ENCODE peak calls at places on chromosomes 4 and X, in four cellular contexts. D is GM12878, R is HepG2, W is K562. U is an unnamed sample.

GRCh38 chr4:84436812-84437211 is 62.3 kb downstream of the NKX6-1 start:
- DNase-seq in D (no peak), R (no peak), W (no peak), U (no peak)

GRCh38 chr4:17510582-17510981 is 1.3 kb downstream of the QDPR start:
- DNase-seq in D (no peak), R (no peak), W (no peak), U (no peak)

GRCh38 chr4:7394681-7395451 is 39.9 kb downstream of the PSAPL1 start:
- DNase-seq in D (no peak), R (no peak), W (no peak), U (peak; percentile 33)

GRCh38 chrX:23276475-23276874 is 58.2 kb upstream of the PTCHD1 start:
- DNase-seq in D (no peak), R (no peak), W (no peak), U (no peak)

GRCh38 chrX:10656214-10656613 is 35.8 kb upstream of the MID1 start:
- DNase-seq in D (no peak), R (no peak), W (no peak), U (no peak)

GRCh38 chr4:159199827-159200226 is 96.9 kb downstream of the RAPGEF2 start:
- DNase-seq in D (no peak), R (no peak), W (no peak), U (no peak)

GRCh38 chr4:111632752-111633151 is 512.5 kb upstream of the FAM241A start:
- DNase-seq in D (no peak), R (no peak), W (no peak), U (no peak)

GRCh38 chr4:65510976-65511375 is 159.3 kb downstream of the EPHA5 start:
- DNase-seq in D (no peak), R (no peak), W (no peak), U (no peak)

GRCh38 chr4:109171098-109171497 is 131.4 kb downstream of the COL25A1 start:
- DNase-seq in D (no peak), R (no peak), W (no peak), U (no peak)

GRCh38 chrX:12770440-12770839 is 20.8 kb upstream of the PRPS2 start:
- DNase-seq in D (no peak), R (no peak), W (no peak), U (no peak)

GRCh38 chrX:8649969-8650368 is 82.0 kb downstream of the ANOS1 start:
- DNase-seq in D (no peak), R (no peak), W (no peak), U (no peak)

GRCh38 chrX:23727206-23727605 is 15.9 kb downstream of the ACOT9 start:
- DNase-seq in D (no peak), R (no peak), W (no peak), U (no peak)

DNA sequence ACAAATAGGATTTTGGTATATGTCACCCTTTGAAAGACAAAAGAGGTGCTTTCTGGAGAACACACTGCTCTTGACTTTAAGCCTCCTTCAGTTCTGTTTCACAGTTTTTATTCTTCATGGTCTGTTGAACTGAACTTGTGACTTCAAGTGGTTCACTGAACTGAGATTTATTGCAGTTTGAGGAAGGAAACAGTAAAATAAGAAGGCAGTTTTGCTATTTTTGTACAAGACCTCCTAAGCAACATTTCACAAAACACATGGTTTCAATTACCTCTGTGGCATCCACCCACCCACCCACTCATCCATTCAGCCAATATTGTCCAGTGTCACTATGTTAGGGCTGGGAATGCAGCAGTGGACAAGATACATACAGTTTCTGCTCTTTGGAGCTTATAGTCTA is 131.3 kb downstream of the IL1RAPL2 start:
- DNase-seq in D (no peak), R (no peak), W (no peak), U (no peak)
- TF ChIP-seq CHD4 in D (no peak), R (no peak), W (no peak), U (no peak)

GRCh38 chr4:145345401-145345800 is 136.3 kb upstream of the SMAD1 start:
- DNase-seq in D (no peak), R (no peak), W (no peak), U (no peak)
- H3K4me2 ChIP-seq in D (no peak overlapping the region), R (no peak overlapping the region), W (no peak overlapping the region), U (no peak overlapping the region)

GRCh38 chr4:121881213-121881612 is 10.9 kb upstream of the BBS7 start:
- DNase-seq in D (no peak), R (no peak), W (no peak), U (no peak)

GRCh38 chr4:121879135-121879534 is 8.9 kb upstream of the BBS7 start:
- DNase-seq in D (no peak), R (no peak), W (no peak), U (no peak)

GRCh38 chr4:121888134-121888533 is 17.9 kb upstream of the BBS7 start:
- DNase-seq in D (no peak), R (no peak), W (no peak), U (no peak)

DNA sequence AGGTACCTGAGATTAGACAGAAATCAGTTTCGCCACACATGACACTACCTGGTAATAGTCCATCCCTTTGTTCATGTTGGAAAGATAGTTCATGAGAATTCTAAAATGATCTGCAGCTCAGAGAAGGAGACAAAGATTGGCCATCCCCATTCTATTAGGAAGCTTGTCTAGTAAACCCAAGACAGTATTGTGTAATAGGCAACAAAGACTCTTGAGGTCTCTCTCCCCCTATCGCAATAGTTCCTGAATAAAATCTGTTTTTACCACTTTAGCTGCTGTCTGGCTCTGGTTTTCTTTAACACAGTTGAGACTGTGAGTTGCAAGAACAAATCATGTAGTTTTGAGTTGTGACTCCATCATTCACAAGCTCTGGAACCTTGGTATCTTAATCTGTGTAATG is 14.8 kb upstream of the BBS7 start:
- DNase-seq in D (no peak), R (no peak), W (no peak), U (no peak)
- TF ChIP-seq CHD4 in D (no peak), R (no peak), W (no peak), U (no peak)

GRCh38 chr4:24630937-24631336 is 46.6 kb upstream of the DHX15 start:
- DNase-seq in D (no peak), R (peak; percentile 14), W (no peak), U (peak; percentile 29)

GRCh38 chr4:24637173-24637572 is 52.8 kb upstream of the DHX15 start:
- DNase-seq in D (no peak), R (no peak), W (no peak), U (no peak)

GRCh38 chr4:24632011-24632410 is 47.7 kb upstream of the DHX15 start:
- DNase-seq in D (no peak), R (no peak), W (no peak), U (no peak)
- H3K4me2 ChIP-seq in D (no peak overlapping the region), R (no peak overlapping the region), W (no peak overlapping the region), U (no peak overlapping the region)

U was measured in A549.